ENCODE peak calls at places on chromosomes 11 and 22, in four cellular contexts. D is H1, P is mesendoderm, S is H9. X is an unnamed sample.

GRCh38 chr22:30044369-30044768 is 35.9 kb upstream of the HORMAD2 start:
- DNase-seq in P (no peak), D (no peak), S (no peak), X (peak; percentile 93)

GRCh38 chr11:32229566-32230240 is 138.8 kb downstream of the RCN1 start:
- DNase-seq in D (no peak), P (no peak), S (no peak), X (no peak)

GRCh38 chr22:41380993-41381328 is 781 bp upstream of the TEF start:
- DNase-seq in P (no peak), D (no peak), S (no peak), X (peak; percentile 94)

GRCh38 chr11:126968915-126969314 is 31.7 kb downstream of the KIRREL3 start:
- DNase-seq in P (peak; percentile 80), D (peak; percentile 73), S (peak; percentile 83), X (peak; percentile 6)

GRCh38 chr11:2092464-2092910 is 46.7 kb downstream of the IGF2 start:
- DNase-seq in P (no peak), S (no peak), D (no peak), X (no peak)

GRCh38 chr11:82980292-82980691 is 78.8 kb downstream of the DDIAS start:
- DNase-seq in S (no peak), P (peak; percentile 34), D (no peak), X (peak; percentile 84)

GRCh38 chr11:65558002-65558784 is at the start of gene LTBP3:
- DNase-seq in P (peak; percentile 71), D (peak; percentile 72), S (peak; percentile 71), X (peak; percentile 71)

GRCh38 chr11:68673991-68674390 is 10.4 kb upstream of the GAL start:
- DNase-seq in P (no peak), D (no peak), S (no peak), X (no peak)

GRCh38 chr11:90218606-90219005 is 4.2 kb downstream of the CHORDC1 start:
- DNase-seq in P (peak; percentile 61), D (no peak), S (peak; percentile 49), X (no peak)

GRCh38 chr22:32083000-32083399 is 39.9 kb downstream of the SLC5A1 start:
- DNase-seq in D (no peak), S (no peak), P (no peak), X (no peak)

GRCh38 chr11:1201395-1202153 is 21.3 kb upstream of the MUC5B start:
- DNase-seq in D (no peak), P (no peak), S (no peak), X (no peak)

GRCh38 chr11:129592191-129592590 is 216.5 kb downstream of the BARX2 start:
- DNase-seq in S (no peak), D (no peak), P (no peak), X (no peak)

GRCh38 chr11:65454696-65455456 is 32.3 kb downstream of the NEAT1 start:
- DNase-seq in P (peak; percentile 90), D (peak; percentile 92), S (peak; percentile 95), X (peak; percentile 74)

GRCh38 chr11:63915961-63916836 is 765 bp downstream of the RCOR2 start:
- DNase-seq in S (peak; percentile 92), P (peak; percentile 93), D (peak; percentile 99), X (no peak)

GRCh38 chr11:119702261-119702591 is 26.8 kb downstream of the NECTIN1 start:
- DNase-seq in P (no peak), D (no peak), S (no peak), X (peak; percentile 60)

GRCh38 chr11:78339483-78339882 is 78.1 kb downstream of the GAB2 start:
- DNase-seq in P (no peak), S (no peak), D (no peak), X (no peak)

GRCh38 chr22:44697423-44698179 is 4.4 kb upstream of the PRR5 start:
- DNase-seq in P (peak; percentile 83), D (peak; percentile 98), S (peak; percentile 87), X (peak; percentile 65)

GRCh38 chr11:11171285-11171684 is 181.8 kb downstream of the CSNK2A3 start:
- DNase-seq in P (peak; percentile 42), S (no peak), D (no peak), X (peak; percentile 4)

GRCh38 chr11:11987503-11988022 is 20.9 kb downstream of the DKK3 start:
- DNase-seq in S (peak; percentile 27), D (no peak), P (peak; percentile 93), X (peak; percentile 78)

GRCh38 chr11:27228891-27229290 is 134.1 kb downstream of the CCDC34 start:
- DNase-seq in P (no peak), D (peak; percentile 1), S (no peak), X (no peak)

GRCh38 chr22:39147335-39148023 is 5.0 kb downstream of the CBX7 start:
- DNase-seq in D (no peak), P (no peak), S (no peak), X (no peak)

GRCh38 chr11:82225930-82226329 is 507.7 kb downstream of the FAM181B start:
- DNase-seq in D (no peak), S (no peak), P (peak; percentile 47), X (no peak)

GRCh38 chr11:2089536-2090165 is 49.5 kb downstream of the IGF2 start:
- DNase-seq in S (peak; percentile 81), D (peak; percentile 63), P (peak; percentile 81), X (peak; percentile 11)

GRCh38 chr11:45748801-45749200 is 56.1 kb upstream of the SLC35C1 start:
- DNase-seq in S (no peak), D (no peak), P (peak; percentile 31), X (no peak)

GRCh38 chr11:126431401-126432064 is 76.0 kb downstream of the ST3GAL4 start:
- DNase-seq in S (no peak), P (no peak), D (no peak), X (peak; percentile 72)

GRCh38 chr11:104033561-104033960 is 2.9 kb upstream of the DDI1 start:
- DNase-seq in S (no peak), D (no peak), P (no peak), X (peak; percentile 4)

GRCh38 chr22:34971456-34971855 is 94.5 kb upstream of the ISX start:
- DNase-seq in S (no peak), D (no peak), P (no peak), X (no peak)

GRCh38 chr22:24492391-24492790 is 2.7 kb upstream of the UPB1 start:
- DNase-seq in P (no peak), S (no peak), D (no peak), X (no peak)

GRCh38 chr22:49525776-49526535 is 301.7 kb downstream of the BRD1 start:
- DNase-seq in P (no peak), S (no peak), D (no peak), X (no peak)

GRCh38 chr11:73257342-73258103 is 14.6 kb upstream of the P2RY6 start:
- DNase-seq in P (peak; percentile 67), D (no peak), S (peak; percentile 33), X (peak; percentile 91)

GRCh38 chr11:69080361-69080973 is 31.7 kb downstream of the TPCN2 start:
- DNase-seq in S (no peak), P (no peak), D (no peak), X (peak; percentile 25)

GRCh38 chr11:92837595-92837994 is 131.9 kb upstream of the MTNR1B start:
- DNase-seq in S (no peak), P (no peak), D (no peak), X (no peak)

GRCh38 chr11:20604295-20604803 is 4.9 kb downstream of the SLC6A5 start:
- DNase-seq in S (no peak), D (no peak), P (no peak), X (no peak)
- H4K5ac ChIP-seq in S (no peak overlapping the region), D (no peak overlapping the region), P (no peak overlapping the region), X (no peak overlapping the region)

GRCh38 chr11:25357133-25357532 is 860.3 kb downstream of the LUZP2 start:
- DNase-seq in S (no peak), P (no peak), D (no peak), X (no peak)
- H4K5ac ChIP-seq in S (no peak overlapping the region), P (no peak overlapping the region), D (no peak overlapping the region), X (no peak overlapping the region)

GRCh38 chr22:20204281-20204680 is 53.4 kb upstream of the CCDC188 start:
- DNase-seq in S (no peak), P (no peak), D (no peak), X (no peak)
- H4K5ac ChIP-seq in S (no peak overlapping the region), P (no peak overlapping the region), D (no peak overlapping the region), X (peak overlapping the region; percentile 22)

DNA sequence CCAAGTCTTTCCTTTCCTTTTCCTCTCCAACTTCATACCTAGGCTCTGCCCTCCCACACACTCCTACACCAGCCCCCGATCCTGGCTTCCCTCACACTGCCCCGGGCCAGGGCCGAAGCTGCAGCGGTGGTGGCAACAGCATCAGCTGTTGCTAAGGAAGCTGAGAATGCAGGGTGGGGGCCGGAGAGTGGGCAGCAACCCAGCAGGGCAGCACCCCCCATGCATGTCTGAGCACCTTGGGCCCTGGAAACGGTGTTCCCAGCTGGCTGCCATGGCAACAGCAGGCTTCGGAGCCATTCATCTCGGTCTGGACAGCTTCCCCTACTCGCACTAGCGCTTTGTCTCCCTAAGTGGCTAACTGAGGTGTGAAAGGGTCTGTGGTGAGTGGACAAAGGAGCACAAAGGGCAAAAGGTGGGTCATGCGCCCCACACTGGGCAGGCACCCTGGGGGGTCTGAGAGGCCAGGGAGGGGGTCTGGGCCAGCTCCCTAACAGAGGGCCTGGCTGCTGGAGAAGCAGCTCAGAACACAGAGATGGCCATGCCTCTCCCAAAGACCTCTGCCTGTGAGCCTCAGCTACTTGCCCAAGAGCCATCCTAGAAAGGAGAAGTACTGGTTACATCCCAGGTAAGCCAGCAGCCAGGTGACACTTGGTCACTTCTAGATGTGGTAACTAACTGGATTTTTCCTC is 42.1 kb upstream of the JAM3 start:
- DNase-seq in D (no peak), S (peak; percentile 76), P (peak; percentile 76), X (no peak)
- H4K5ac ChIP-seq in D (no peak overlapping the region), S (no peak overlapping the region), P (no peak overlapping the region), X (no peak overlapping the region)

GRCh38 chr11:71504526-71504925 is 22.5 kb upstream of the KRTAP5-7 start:
- DNase-seq in D (peak; percentile 45), P (peak; percentile 45), S (no peak), X (no peak)
- H4K5ac ChIP-seq in D (no peak overlapping the region), P (no peak overlapping the region), S (no peak overlapping the region), X (no peak overlapping the region)

DNA sequence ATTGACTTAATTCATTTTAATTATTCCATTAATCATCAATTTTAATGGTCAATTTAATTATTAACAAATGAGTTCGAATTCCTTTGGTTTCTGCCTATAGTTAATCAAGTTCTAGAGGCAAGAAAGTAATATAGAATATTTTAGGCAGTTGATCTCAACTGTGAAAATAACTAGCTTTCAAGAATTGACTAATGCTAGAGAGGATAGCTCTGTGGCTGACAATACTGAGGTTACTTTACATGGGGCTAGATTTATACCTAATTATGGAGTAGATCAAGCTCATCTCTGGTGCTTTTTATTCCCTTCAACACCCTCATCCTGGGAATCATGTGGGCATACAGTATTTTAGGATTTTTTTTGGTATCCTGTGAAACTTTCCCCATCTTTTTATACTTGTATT is 259.4 kb downstream of the GRM5 start:
- DNase-seq in P (no peak), D (no peak), S (no peak), X (no peak)
- H4K5ac ChIP-seq in P (no peak overlapping the region), D (no peak overlapping the region), S (no peak overlapping the region), X (no peak overlapping the region)

DNA sequence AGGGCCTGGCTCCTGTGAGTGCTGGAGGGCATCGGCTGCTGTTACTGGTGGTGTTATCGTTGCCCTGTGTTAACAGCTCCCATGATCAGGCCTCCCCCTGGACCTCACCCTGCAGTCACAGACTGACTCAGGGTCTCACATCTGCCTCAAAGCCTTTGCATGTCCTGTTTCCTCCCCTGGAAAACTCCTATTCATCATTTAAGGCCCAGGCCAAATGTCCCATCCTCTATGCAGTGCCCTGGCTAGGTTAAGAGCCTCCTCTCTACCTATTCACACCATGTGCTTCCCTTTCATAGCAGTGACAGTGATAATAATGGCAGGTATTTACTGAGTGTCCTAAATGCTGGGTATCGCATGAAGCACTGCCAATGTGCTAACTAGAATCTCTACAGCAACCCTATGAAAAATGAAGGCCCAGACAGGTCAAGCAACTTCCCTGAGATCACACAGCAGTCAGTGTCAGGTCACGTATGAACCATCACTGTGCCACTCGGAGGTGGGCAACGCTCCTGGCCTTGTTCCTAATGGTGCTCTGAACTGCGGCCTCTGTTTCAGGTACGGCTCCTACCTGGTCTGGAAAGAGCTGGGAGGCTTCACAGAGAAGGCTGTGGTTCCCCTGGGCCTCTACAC is 9.3 kb downstream of the TSPO start:
- DNase-seq in D (no peak), S (no peak), P (no peak), X (no peak)
- H4K5ac ChIP-seq in D (no peak overlapping the region), S (no peak overlapping the region), P (no peak overlapping the region), X (no peak overlapping the region)

X was measured in IMR-90.